ENCODE peak calls at places on chromosomes 4 and X, in nine cellular contexts. K is HFF-Myc, N is AG04450, C is tibial nerve, O is epithelial cell of esophagus, W is type B pancreatic cell, T is Calu3, M is H9, Y is heart left ventricle. H is an unnamed sample.

GRCh38 chr4:146495277-146495676 is 26.5 kb downstream of the SLC10A7 start:
- DNase-seq in T (no peak), C (no peak), Y (no peak), K (no peak), N (no peak), M (no peak), O (peak; percentile 33), W (no peak), H (no peak)

GRCh38 chr4:184066584-184067300 is 150.9 kb downstream of the ENPP6 start:
- DNase-seq in N (no peak), M (no peak), T (no peak), W (no peak), Y (no peak), O (no peak), C (no peak), K (no peak), H (no peak)

GRCh38 chr4:8737075-8737474 is 134.6 kb downstream of the HMX1 start:
- DNase-seq in K (no peak), M (peak; percentile 15), O (no peak), T (no peak), C (no peak), Y (no peak), N (no peak), W (no peak), H (no peak)

GRCh38 chr4:56704074-56704473 is 23.0 kb upstream of the HOPX start:
- DNase-seq in N (no peak), O (peak; percentile 40), K (no peak), M (no peak), Y (no peak), C (no peak), W (no peak), T (no peak), H (no peak)

GRCh38 chr4:115944146-115944905 is 830.9 kb upstream of the NDST4 start:
- DNase-seq in T (no peak), M (no peak), C (no peak), W (no peak), K (no peak), O (no peak), N (no peak), Y (no peak), H (no peak)

GRCh38 chr4:141356936-141357335 is 136.2 kb downstream of the ZNF330 start:
- DNase-seq in M (no peak), N (no peak), W (no peak), Y (no peak), K (no peak), T (no peak), C (no peak), O (no peak), H (no peak)

GRCh38 chr4:142405021-142405991 is 440.8 kb downstream of the INPP4B start:
- DNase-seq in C (peak; percentile 14), W (no peak), Y (peak; percentile 51), M (peak; percentile 30), T (peak; percentile 15), N (no peak), K (peak; percentile 74), O (peak; percentile 95), H (no peak)

GRCh38 chrX:110415440-110416167 is 57.0 kb downstream of the RTL9 start:
- DNase-seq in M (no peak), T (no peak), W (no peak), N (no peak), O (peak; percentile 25), Y (no peak), K (no peak), C (no peak), H (no peak)

GRCh38 chr4:53902786-53903185 is 161.6 kb downstream of the CHIC2 start:
- DNase-seq in O (peak; percentile 78), M (no peak), W (no peak), K (no peak), C (no peak), T (no peak), Y (no peak), N (no peak), H (no peak)

GRCh38 chr4:10181745-10182445 is 65.3 kb upstream of the WDR1 start:
- DNase-seq in K (no peak), W (no peak), N (no peak), O (peak; percentile 49), Y (no peak), C (no peak), M (no peak), T (no peak), H (no peak)

GRCh38 chr4:123699823-123700822 is 303.5 kb downstream of the SPRY1 start:
- DNase-seq in K (peak; percentile 94), N (peak; percentile 82), O (peak; percentile 71), W (no peak), Y (no peak), C (no peak), M (no peak), T (no peak), H (no peak)

GRCh38 chr4:101967697-101968346 is 177.3 kb downstream of the BANK1 start:
- DNase-seq in T (peak; percentile 1), K (no peak), N (no peak), M (no peak), O (peak; percentile 11), Y (no peak), C (no peak), W (no peak), H (no peak)

GRCh38 chrX:153631931-153632611 is 14.9 kb upstream of the DUSP9 start:
- DNase-seq in M (peak; percentile 18), K (no peak), Y (no peak), C (no peak), N (no peak), O (no peak), W (no peak), T (no peak), H (no peak)

GRCh38 chr4:83248486-83248885 is 36.1 kb downstream of the COQ2 start:
- DNase-seq in C (no peak), K (no peak), M (no peak), O (peak; percentile 86), T (peak; percentile 19), N (no peak), W (no peak), Y (no peak), H (no peak)

GRCh38 chr4:86432552-86433134 is 72.8 kb upstream of the MAPK10 start:
- DNase-seq in N (no peak), Y (no peak), K (no peak), C (no peak), W (no peak), M (no peak), O (no peak), T (no peak), H (no peak)

GRCh38 chr4:87679449-87680169 is 29.5 kb downstream of the DMP1 start:
- DNase-seq in N (peak; percentile 46), O (peak; percentile 36), Y (peak; percentile 58), C (no peak), T (peak; percentile 31), K (peak; percentile 22), W (no peak), M (peak; percentile 62), H (peak; percentile 57)

GRCh38 chr4:68079918-68080317 is 49.8 kb downstream of the TMPRSS11F start:
- DNase-seq in Y (no peak), K (no peak), N (no peak), M (no peak), W (no peak), T (no peak), O (peak; percentile 59), C (no peak), H (no peak)

GRCh38 chrX:17635231-17635630 is 102.1 kb upstream of the SCML1 start:
- DNase-seq in N (no peak), O (no peak), Y (no peak), C (no peak), T (peak; percentile 85), W (peak; percentile 85), M (peak; percentile 89), K (no peak), H (peak; percentile 71)

GRCh38 chr4:7655549-7656243 is 221.0 kb upstream of the PSAPL1 start:
- DNase-seq in K (no peak), T (no peak), C (no peak), Y (no peak), W (no peak), O (no peak), M (no peak), N (no peak), H (peak; percentile 18)

GRCh38 chr4:6460876-6461275 is 11.5 kb downstream of the PPP2R2C start:
- DNase-seq in O (no peak), C (no peak), W (no peak), Y (peak; percentile 4), N (no peak), T (no peak), K (no peak), M (peak; percentile 24), H (no peak)

DNA sequence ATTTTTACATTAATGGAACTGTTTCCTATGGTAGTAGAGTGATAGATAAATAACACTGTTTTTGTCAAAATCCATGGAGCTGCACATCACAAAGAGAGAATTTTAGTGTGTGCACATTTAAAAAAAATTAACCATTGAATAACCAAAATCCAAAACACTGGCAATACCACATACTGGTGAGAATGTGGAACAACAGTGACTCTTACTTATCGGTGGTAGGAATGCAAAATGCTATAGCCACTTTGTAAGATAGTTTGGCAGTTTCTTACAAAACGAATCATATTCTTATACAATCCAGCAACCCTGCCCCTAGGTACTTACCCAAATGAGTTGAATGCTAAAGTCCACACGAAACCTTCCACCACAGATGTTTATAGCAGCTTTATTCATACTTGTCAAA is 229.6 kb upstream of the GPR101 start:
- DNase-seq in K (no peak), W (no peak), O (no peak), T (no peak), N (no peak), Y (no peak), M (no peak), C (no peak), H (no peak)
- TF ChIP-seq CTCF in K (no peak), W (no peak), O (no peak), T (no peak), N (no peak), Y (no peak), M (peak; percentile 43), C (no peak), H (no peak)

GRCh38 chrX:38627683-38628082 is 66.3 kb downstream of the TSPAN7 start:
- DNase-seq in T (peak; percentile 18), C (no peak), O (peak; percentile 31), K (no peak), Y (no peak), M (peak; percentile 63), W (no peak), N (no peak), H (no peak)
- TF ChIP-seq CTCF in T (peak; percentile 30), C (no peak), O (peak; percentile 46), K (peak; percentile 53), Y (peak; percentile 37), M (peak; percentile 78), W (peak; percentile 66), N (peak; percentile 29), H (peak; percentile 47)

GRCh38 chr4:152408514-152409327 is 127.2 kb downstream of the FBXW7 start:
- DNase-seq in Y (no peak), O (peak; percentile 68), N (no peak), W (no peak), M (no peak), T (no peak), K (peak; percentile 22), C (no peak), H (no peak)
- TF ChIP-seq CTCF in Y (peak; percentile 45), O (peak; percentile 60), N (peak; percentile 68), W (peak; percentile 81), M (peak; percentile 87), T (peak; percentile 31), K (peak; percentile 60), C (peak; percentile 40), H (peak; percentile 84)

DNA sequence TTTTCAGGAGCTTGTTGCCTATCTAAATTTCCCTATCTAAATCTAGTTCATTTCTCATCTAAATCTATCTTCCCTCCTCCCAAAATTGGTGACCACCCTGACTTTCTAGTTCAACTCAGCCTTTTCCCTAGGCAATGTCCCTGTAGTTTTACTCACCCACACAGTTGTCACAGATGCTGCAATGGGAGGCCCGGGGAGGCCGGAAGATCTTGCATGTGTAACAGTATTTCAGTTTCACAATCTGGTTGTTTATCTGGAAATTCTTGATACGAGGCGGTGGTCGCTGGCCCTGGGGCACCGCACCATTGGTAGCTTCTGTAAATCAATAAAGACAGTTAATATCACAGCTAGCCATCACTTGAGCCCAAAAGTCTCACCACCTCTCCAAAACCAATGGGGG is 20.2 kb downstream of the ZDHHC9 start:
- DNase-seq in C (peak; percentile 14), N (no peak), M (no peak), K (no peak), O (no peak), Y (no peak), T (no peak), W (no peak), H (no peak)
- TF ChIP-seq CTCF in C (no peak), N (no peak), M (no peak), K (no peak), O (no peak), Y (no peak), T (no peak), W (no peak), H (peak; percentile 4)

H was measured in glutamatergic neuron.